ENCODE peak calls at places on chromosomes 13 and 19, in five cellular contexts. One of them, this sample, is unnamed. For H3K27me3, the result is how much of the 10 kb centered on the place peaks cover.

GRCh38 chr13:50843256-50844043 is at the start of gene DLEU7:
- DNase-seq in cardiac muscle cell: no peak
- DNase-seq in transverse colon: no peak
- DNase-seq in left ventricle myocardium inferior: no peak
- DNase-seq in IMR-90: no peak
- DNase-seq in this sample: no peak

GRCh38 chr13:23617551-23618014 is 47.4 kb downstream of the TNFRSF19 start:
- DNase-seq in left ventricle myocardium inferior: no peak
- DNase-seq in IMR-90: peak
- DNase-seq in cardiac muscle cell: peak
- DNase-seq in transverse colon: no peak
- DNase-seq in this sample: no peak

GRCh38 chr19:47272448-47273312 is 2.0 kb upstream of the INAFM1 start:
- DNase-seq in left ventricle myocardium inferior: peak
- DNase-seq in IMR-90: no peak
- DNase-seq in cardiac muscle cell: no peak
- DNase-seq in transverse colon: peak
- DNase-seq in this sample: peak

GRCh38 chr19:14544047-14544446 is 14.7 kb downstream of the TECR start:
- DNase-seq in left ventricle myocardium inferior: no peak
- DNase-seq in cardiac muscle cell: no peak
- DNase-seq in transverse colon: no peak
- DNase-seq in IMR-90: no peak
- DNase-seq in this sample: no peak

GRCh38 chr19:8306235-8307054 is 1.7 kb downstream of the CD320 start:
- DNase-seq in transverse colon: peak
- DNase-seq in IMR-90: no peak
- DNase-seq in left ventricle myocardium inferior: no peak
- DNase-seq in cardiac muscle cell: no peak
- DNase-seq in this sample: no peak

GRCh38 chr19:19554074-19555023 is 16.3 kb downstream of the CILP2 start:
- DNase-seq in cardiac muscle cell: peak
- DNase-seq in left ventricle myocardium inferior: peak
- DNase-seq in transverse colon: peak
- DNase-seq in IMR-90: peak
- DNase-seq in this sample: no peak

GRCh38 chr19:48308695-48309586 is 16.4 kb upstream of the EMP3 start:
- DNase-seq in cardiac muscle cell: peak
- DNase-seq in left ventricle myocardium inferior: no peak
- DNase-seq in IMR-90: no peak
- DNase-seq in transverse colon: no peak
- DNase-seq in this sample: peak

GRCh38 chr13:91135949-91136348 is 211.5 kb upstream of the MIR17HG start:
- DNase-seq in transverse colon: no peak
- DNase-seq in cardiac muscle cell: no peak
- DNase-seq in IMR-90: no peak
- DNase-seq in left ventricle myocardium inferior: no peak
- DNase-seq in this sample: no peak

GRCh38 chr13:62375653-62376052 is 960.0 kb upstream of the PCDH20 start:
- DNase-seq in left ventricle myocardium inferior: no peak
- DNase-seq in cardiac muscle cell: no peak
- DNase-seq in transverse colon: no peak
- DNase-seq in IMR-90: no peak
- DNase-seq in this sample: no peak

GRCh38 chr19:16797876-16798275 is 31.3 kb upstream of the SIN3B start:
- DNase-seq in transverse colon: no peak
- DNase-seq in left ventricle myocardium inferior: no peak
- DNase-seq in IMR-90: no peak
- DNase-seq in cardiac muscle cell: no peak
- DNase-seq in this sample: no peak

GRCh38 chr13:70895599-70895998 is 787.3 kb upstream of the KLHL1 start:
- DNase-seq in cardiac muscle cell: no peak
- DNase-seq in IMR-90: no peak
- DNase-seq in left ventricle myocardium inferior: no peak
- DNase-seq in transverse colon: no peak
- DNase-seq in this sample: no peak

GRCh38 chr13:98033277-98034247 is 80.1 kb downstream of the IPO5 start:
- DNase-seq in transverse colon: no peak
- DNase-seq in left ventricle myocardium inferior: no peak
- DNase-seq in IMR-90: peak
- DNase-seq in cardiac muscle cell: peak
- DNase-seq in this sample: no peak

GRCh38 chr19:47099576-47100050 is 14.0 kb downstream of the ZC3H4 start:
- DNase-seq in left ventricle myocardium inferior: no peak
- DNase-seq in IMR-90: no peak
- DNase-seq in transverse colon: no peak
- DNase-seq in cardiac muscle cell: no peak
- DNase-seq in this sample: no peak

GRCh38 chr19:45455707-45456499 is 11.9 kb upstream of the FOSB start:
- DNase-seq in left ventricle myocardium inferior: peak
- DNase-seq in IMR-90: peak
- DNase-seq in transverse colon: peak
- DNase-seq in cardiac muscle cell: peak
- DNase-seq in this sample: no peak

GRCh38 chr13:50511877-50512332 is 331.6 kb downstream of the DLEU7 start:
- DNase-seq in cardiac muscle cell: no peak
- DNase-seq in IMR-90: no peak
- DNase-seq in left ventricle myocardium inferior: no peak
- DNase-seq in transverse colon: peak
- DNase-seq in this sample: no peak

GRCh38 chr13:111627596-111627995 is 307.2 kb downstream of the TEX29 start:
- DNase-seq in transverse colon: no peak
- DNase-seq in IMR-90: no peak
- DNase-seq in cardiac muscle cell: no peak
- DNase-seq in left ventricle myocardium inferior: no peak
- DNase-seq in this sample: no peak

DNA sequence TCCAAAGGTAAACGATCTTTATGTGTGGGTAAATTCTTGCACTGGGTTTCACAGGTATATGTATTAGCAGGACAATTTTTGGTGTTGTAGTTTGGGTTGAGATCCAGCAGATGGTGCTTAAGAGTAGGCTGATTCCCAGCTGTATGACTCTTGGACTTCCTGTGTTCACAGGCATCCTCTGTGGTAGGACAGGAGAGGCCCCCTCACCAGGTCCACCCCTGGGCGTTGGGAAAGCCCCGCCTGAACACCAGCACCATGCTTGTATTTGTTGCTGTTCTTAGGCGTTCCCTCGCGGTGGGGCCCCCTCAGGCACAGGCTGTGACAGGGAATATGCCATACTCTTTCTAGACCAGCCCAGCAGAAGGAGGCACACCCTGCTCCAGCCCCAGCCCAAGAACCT is 49.5 kb upstream of the PCDH17 start:
- DNase-seq in IMR-90: no peak
- DNase-seq in transverse colon: no peak
- DNase-seq in left ventricle myocardium inferior: no peak
- DNase-seq in cardiac muscle cell: no peak
- DNase-seq in this sample: no peak
- TF ChIP-seq CTCF in IMR-90: no peak
- TF ChIP-seq CTCF in transverse colon: no peak
- TF ChIP-seq CTCF in left ventricle myocardium inferior: no peak
- TF ChIP-seq CTCF in cardiac muscle cell: no peak
- TF ChIP-seq CTCF in this sample: no peak

GRCh38 chr19:39196320-39196719 is 444 bp upstream of the NCCRP1 start:
- DNase-seq in transverse colon: no peak
- DNase-seq in left ventricle myocardium inferior: no peak
- DNase-seq in IMR-90: no peak
- DNase-seq in cardiac muscle cell: no peak
- DNase-seq in this sample: no peak
- H3K4me3 ChIP-seq in transverse colon: no peak
- H3K4me3 ChIP-seq in left ventricle myocardium inferior: no peak
- H3K4me3 ChIP-seq in IMR-90: no peak
- H3K4me3 ChIP-seq in cardiac muscle cell: peak
- H3K4me3 ChIP-seq in this sample: no peak

GRCh38 chr13:76552807-76553206 is 333.4 kb downstream of the KCTD12 start:
- DNase-seq in cardiac muscle cell: no peak
- DNase-seq in left ventricle myocardium inferior: no peak
- DNase-seq in transverse colon: no peak
- DNase-seq in IMR-90: no peak
- DNase-seq in this sample: no peak

GRCh38 chr13:76552373-76552772 is 333.8 kb downstream of the KCTD12 start:
- DNase-seq in IMR-90: no peak
- DNase-seq in transverse colon: no peak
- DNase-seq in cardiac muscle cell: peak
- DNase-seq in left ventricle myocardium inferior: no peak
- DNase-seq in this sample: no peak

DNA sequence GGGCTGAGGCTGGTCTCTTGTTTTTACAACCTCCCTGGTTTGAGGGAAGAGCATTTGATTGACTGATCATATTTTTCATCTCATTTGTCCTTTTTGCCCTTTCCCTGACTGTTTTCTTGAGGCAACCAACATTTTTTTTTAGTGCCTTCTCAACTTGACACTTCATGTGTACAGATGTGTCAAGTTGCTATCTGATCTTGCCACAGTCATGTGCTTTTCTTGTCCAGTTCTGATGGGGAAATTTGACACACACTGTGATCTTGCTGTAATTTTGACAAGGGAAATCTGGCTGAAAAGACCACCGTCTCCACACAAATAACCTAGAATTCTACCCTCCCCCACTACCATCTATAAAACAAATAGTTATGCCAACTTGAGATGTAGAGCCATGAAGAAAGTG is 329.6 kb downstream of the KCTD12 start:
- DNase-seq in cardiac muscle cell: no peak
- DNase-seq in transverse colon: no peak
- DNase-seq in left ventricle myocardium inferior: no peak
- DNase-seq in IMR-90: no peak
- DNase-seq in this sample: no peak
- H3K27me3 ChIP-seq in cardiac muscle cell: under half
- H3K27me3 ChIP-seq in transverse colon: under half
- H3K27me3 ChIP-seq in left ventricle myocardium inferior: under half
- H3K27me3 ChIP-seq in IMR-90: under half
- H3K27me3 ChIP-seq in this sample: under half

DNA sequence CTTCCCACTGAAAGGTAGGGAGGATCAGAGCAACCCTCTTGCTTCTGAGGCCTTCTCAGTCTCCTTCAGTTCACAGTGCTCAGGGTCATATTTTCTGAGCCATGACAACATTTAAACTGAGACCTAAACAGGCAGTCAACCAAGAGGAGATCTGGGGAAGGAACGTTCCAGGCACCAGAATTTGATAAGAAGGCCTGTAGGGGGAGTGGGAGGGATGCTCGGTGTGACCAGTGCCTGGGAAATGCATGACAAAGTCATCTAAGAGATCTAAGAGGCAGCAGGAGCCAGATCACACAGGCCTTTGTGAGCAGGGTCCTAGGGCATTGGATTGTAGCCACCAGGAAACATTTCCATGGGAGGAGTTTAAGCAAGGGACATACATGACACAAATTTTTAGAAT is 71.6 kb downstream of the SHISA2 start:
- DNase-seq in cardiac muscle cell: peak
- DNase-seq in left ventricle myocardium inferior: no peak
- DNase-seq in transverse colon: no peak
- DNase-seq in IMR-90: peak
- DNase-seq in this sample: peak
- TF ChIP-seq CTCF in cardiac muscle cell: peak
- TF ChIP-seq CTCF in left ventricle myocardium inferior: peak
- TF ChIP-seq CTCF in transverse colon: no peak
- TF ChIP-seq CTCF in IMR-90: no peak
- TF ChIP-seq CTCF in this sample: peak